ENCODE peak calls at places on chromosomes 11 and 22, in nine cellular contexts. One of them, this sample, is unnamed.

GRCh38 chr11:71330349-71330748 is 78.0 kb upstream of the SHANK2 start:
- DNase-seq in CD8-positive, alpha-beta T cell: no peak
- DNase-seq in cerebellum: no peak
- DNase-seq in AG08396: no peak
- DNase-seq in Peyer's patch: no peak
- DNase-seq in ELR: no peak
- DNase-seq in NCI-H2171 treated with DMSO at 0.1 percent for 48 hours: no peak
- DNase-seq in KBM-7: no peak
- DNase-seq in H7: peak
- DNase-seq in this sample: no peak

GRCh38 chr11:40328890-40329617 is 1130.4 kb downstream of the LRRC4C start:
- DNase-seq in CD8-positive, alpha-beta T cell: no peak
- DNase-seq in cerebellum: no peak
- DNase-seq in AG08396: peak
- DNase-seq in Peyer's patch: peak
- DNase-seq in ELR: peak
- DNase-seq in NCI-H2171 treated with DMSO at 0.1 percent for 48 hours: no peak
- DNase-seq in KBM-7: no peak
- DNase-seq in H7: no peak
- DNase-seq in this sample: no peak

GRCh38 chr11:26992031-26992541 is 1.8 kb upstream of the FIBIN start:
- DNase-seq in CD8-positive, alpha-beta T cell: no peak
- DNase-seq in cerebellum: no peak
- DNase-seq in AG08396: peak
- DNase-seq in Peyer's patch: no peak
- DNase-seq in ELR: peak
- DNase-seq in NCI-H2171 treated with DMSO at 0.1 percent for 48 hours: no peak
- DNase-seq in KBM-7: no peak
- DNase-seq in H7: no peak
- DNase-seq in this sample: no peak

GRCh38 chr11:110093407-110094297 is 460 bp downstream of the ZC3H12C start:
- DNase-seq in CD8-positive, alpha-beta T cell: no peak
- DNase-seq in cerebellum: peak
- DNase-seq in AG08396: peak
- DNase-seq in Peyer's patch: peak
- DNase-seq in ELR: peak
- DNase-seq in NCI-H2171 treated with DMSO at 0.1 percent for 48 hours: peak
- DNase-seq in KBM-7: peak
- DNase-seq in H7: peak
- DNase-seq in this sample: peak

GRCh38 chr22:30471616-30472318 is at the start of gene SEC14L3:
- DNase-seq in CD8-positive, alpha-beta T cell: no peak
- DNase-seq in cerebellum: no peak
- DNase-seq in AG08396: no peak
- DNase-seq in Peyer's patch: no peak
- DNase-seq in ELR: no peak
- DNase-seq in NCI-H2171 treated with DMSO at 0.1 percent for 48 hours: no peak
- DNase-seq in KBM-7: no peak
- DNase-seq in H7: no peak
- DNase-seq in this sample: no peak

GRCh38 chr22:37345863-37346514 is 63.7 kb downstream of the CYTH4 start:
- DNase-seq in CD8-positive, alpha-beta T cell: no peak
- DNase-seq in cerebellum: no peak
- DNase-seq in AG08396: peak
- DNase-seq in Peyer's patch: no peak
- DNase-seq in ELR: peak
- DNase-seq in NCI-H2171 treated with DMSO at 0.1 percent for 48 hours: peak
- DNase-seq in KBM-7: no peak
- DNase-seq in H7: no peak
- DNase-seq in this sample: no peak

GRCh38 chr11:68371176-68372041 is 59.0 kb downstream of the LRP5 start:
- DNase-seq in CD8-positive, alpha-beta T cell: no peak
- DNase-seq in cerebellum: no peak
- DNase-seq in AG08396: no peak
- DNase-seq in Peyer's patch: peak
- DNase-seq in ELR: no peak
- DNase-seq in NCI-H2171 treated with DMSO at 0.1 percent for 48 hours: no peak
- DNase-seq in KBM-7: no peak
- DNase-seq in H7: no peak
- DNase-seq in this sample: peak

GRCh38 chr22:46546466-46547178 is 9.2 kb upstream of the CELSR1 start:
- DNase-seq in CD8-positive, alpha-beta T cell: no peak
- DNase-seq in cerebellum: no peak
- DNase-seq in AG08396: peak
- DNase-seq in Peyer's patch: no peak
- DNase-seq in ELR: peak
- DNase-seq in NCI-H2171 treated with DMSO at 0.1 percent for 48 hours: no peak
- DNase-seq in KBM-7: no peak
- DNase-seq in H7: peak
- DNase-seq in this sample: no peak

GRCh38 chr22:43884600-43885318 is 7.1 kb downstream of the PNPLA5 start:
- DNase-seq in CD8-positive, alpha-beta T cell: peak
- DNase-seq in cerebellum: peak
- DNase-seq in AG08396: peak
- DNase-seq in Peyer's patch: peak
- DNase-seq in ELR: peak
- DNase-seq in NCI-H2171 treated with DMSO at 0.1 percent for 48 hours: peak
- DNase-seq in KBM-7: peak
- DNase-seq in H7: peak
- DNase-seq in this sample: no peak

GRCh38 chr11:9664276-9665171 is 647 bp downstream of the SWAP70 start:
- DNase-seq in CD8-positive, alpha-beta T cell: peak
- DNase-seq in cerebellum: no peak
- DNase-seq in AG08396: peak
- DNase-seq in Peyer's patch: peak
- DNase-seq in ELR: peak
- DNase-seq in NCI-H2171 treated with DMSO at 0.1 percent for 48 hours: peak
- DNase-seq in KBM-7: peak
- DNase-seq in H7: peak
- DNase-seq in this sample: peak

GRCh38 chr11:833114-833791 is 501 bp downstream of the CD151 start:
- DNase-seq in CD8-positive, alpha-beta T cell: peak
- DNase-seq in cerebellum: no peak
- DNase-seq in AG08396: no peak
- DNase-seq in Peyer's patch: no peak
- DNase-seq in ELR: peak
- DNase-seq in NCI-H2171 treated with DMSO at 0.1 percent for 48 hours: no peak
- DNase-seq in KBM-7: peak
- DNase-seq in H7: peak
- DNase-seq in this sample: no peak

GRCh38 chr22:37433786-37434185 is 6.5 kb upstream of the ELFN2 start:
- DNase-seq in CD8-positive, alpha-beta T cell: no peak
- DNase-seq in cerebellum: no peak
- DNase-seq in AG08396: no peak
- DNase-seq in Peyer's patch: no peak
- DNase-seq in ELR: no peak
- DNase-seq in NCI-H2171 treated with DMSO at 0.1 percent for 48 hours: no peak
- DNase-seq in KBM-7: no peak
- DNase-seq in H7: no peak
- DNase-seq in this sample: no peak

GRCh38 chr11:125211191-125211953 is 46.8 kb downstream of the PKNOX2 start:
- DNase-seq in CD8-positive, alpha-beta T cell: no peak
- DNase-seq in cerebellum: no peak
- DNase-seq in AG08396: no peak
- DNase-seq in Peyer's patch: no peak
- DNase-seq in ELR: no peak
- DNase-seq in NCI-H2171 treated with DMSO at 0.1 percent for 48 hours: peak
- DNase-seq in KBM-7: no peak
- DNase-seq in H7: peak
- DNase-seq in this sample: no peak

GRCh38 chr11:46264976-46265375 is 12.5 kb upstream of the CREB3L1 start:
- DNase-seq in CD8-positive, alpha-beta T cell: no peak
- DNase-seq in cerebellum: no peak
- DNase-seq in AG08396: no peak
- DNase-seq in Peyer's patch: no peak
- DNase-seq in ELR: no peak
- DNase-seq in NCI-H2171 treated with DMSO at 0.1 percent for 48 hours: no peak
- DNase-seq in KBM-7: no peak
- DNase-seq in H7: no peak
- DNase-seq in this sample: no peak

GRCh38 chr11:64518928-64519327 is 72.1 kb upstream of the SLC22A12 start:
- DNase-seq in CD8-positive, alpha-beta T cell: no peak
- DNase-seq in cerebellum: no peak
- DNase-seq in AG08396: no peak
- DNase-seq in Peyer's patch: no peak
- DNase-seq in ELR: no peak
- DNase-seq in NCI-H2171 treated with DMSO at 0.1 percent for 48 hours: peak
- DNase-seq in KBM-7: no peak
- DNase-seq in H7: no peak
- DNase-seq in this sample: no peak

GRCh38 chr22:30017375-30017774 is 62.9 kb upstream of the HORMAD2 start:
- DNase-seq in CD8-positive, alpha-beta T cell: no peak
- DNase-seq in cerebellum: no peak
- DNase-seq in AG08396: no peak
- DNase-seq in Peyer's patch: no peak
- DNase-seq in ELR: peak
- DNase-seq in NCI-H2171 treated with DMSO at 0.1 percent for 48 hours: no peak
- DNase-seq in KBM-7: no peak
- DNase-seq in H7: no peak
- DNase-seq in this sample: no peak

GRCh38 chr11:121722431-121723256 is 269.9 kb upstream of the SORL1-AS1 start:
- DNase-seq in CD8-positive, alpha-beta T cell: no peak
- DNase-seq in cerebellum: peak
- DNase-seq in AG08396: peak
- DNase-seq in Peyer's patch: peak
- DNase-seq in ELR: peak
- DNase-seq in NCI-H2171 treated with DMSO at 0.1 percent for 48 hours: peak
- DNase-seq in KBM-7: no peak
- DNase-seq in H7: peak
- DNase-seq in this sample: no peak

GRCh38 chr11:78350646-78351165 is 66.9 kb downstream of the GAB2 start:
- DNase-seq in CD8-positive, alpha-beta T cell: no peak
- DNase-seq in cerebellum: no peak
- DNase-seq in AG08396: peak
- DNase-seq in Peyer's patch: no peak
- DNase-seq in ELR: peak
- DNase-seq in NCI-H2171 treated with DMSO at 0.1 percent for 48 hours: no peak
- DNase-seq in KBM-7: peak
- DNase-seq in H7: no peak
- DNase-seq in this sample: peak

GRCh38 chr11:76724162-76724768 is 53.7 kb upstream of the LRRC32 start:
- DNase-seq in CD8-positive, alpha-beta T cell: no peak
- DNase-seq in cerebellum: no peak
- DNase-seq in AG08396: no peak
- DNase-seq in Peyer's patch: no peak
- DNase-seq in ELR: no peak
- DNase-seq in NCI-H2171 treated with DMSO at 0.1 percent for 48 hours: no peak
- DNase-seq in KBM-7: peak
- DNase-seq in H7: peak
- DNase-seq in this sample: no peak

GRCh38 chr22:44755956-44756361 is 3.6 kb downstream of the ARHGAP8 start:
- DNase-seq in CD8-positive, alpha-beta T cell: no peak
- DNase-seq in cerebellum: no peak
- DNase-seq in AG08396: no peak
- DNase-seq in Peyer's patch: no peak
- DNase-seq in ELR: no peak
- DNase-seq in NCI-H2171 treated with DMSO at 0.1 percent for 48 hours: no peak
- DNase-seq in KBM-7: no peak
- DNase-seq in H7: peak
- DNase-seq in this sample: no peak

GRCh38 chr11:19183641-19184040 is 18.1 kb downstream of the CSRP3 start:
- DNase-seq in CD8-positive, alpha-beta T cell: no peak
- DNase-seq in cerebellum: no peak
- DNase-seq in AG08396: no peak
- DNase-seq in Peyer's patch: no peak
- DNase-seq in ELR: no peak
- DNase-seq in NCI-H2171 treated with DMSO at 0.1 percent for 48 hours: no peak
- DNase-seq in KBM-7: no peak
- DNase-seq in H7: no peak
- DNase-seq in this sample: no peak

GRCh38 chr22:20449819-20450550 is 12.4 kb upstream of the SCARF2 start:
- DNase-seq in CD8-positive, alpha-beta T cell: no peak
- DNase-seq in cerebellum: no peak
- DNase-seq in AG08396: no peak
- DNase-seq in Peyer's patch: no peak
- DNase-seq in ELR: no peak
- DNase-seq in NCI-H2171 treated with DMSO at 0.1 percent for 48 hours: no peak
- DNase-seq in KBM-7: no peak
- DNase-seq in H7: peak
- DNase-seq in this sample: no peak

GRCh38 chr22:38169116-38169515 is 12.5 kb downstream of the PLA2G6 start:
- DNase-seq in CD8-positive, alpha-beta T cell: no peak
- DNase-seq in cerebellum: no peak
- DNase-seq in AG08396: no peak
- DNase-seq in Peyer's patch: no peak
- DNase-seq in ELR: no peak
- DNase-seq in NCI-H2171 treated with DMSO at 0.1 percent for 48 hours: no peak
- DNase-seq in KBM-7: no peak
- DNase-seq in H7: no peak
- DNase-seq in this sample: no peak

GRCh38 chr11:130215531-130216220 is 56.1 kb downstream of the ST14 start:
- DNase-seq in CD8-positive, alpha-beta T cell: peak
- DNase-seq in cerebellum: no peak
- DNase-seq in AG08396: no peak
- DNase-seq in Peyer's patch: peak
- DNase-seq in ELR: no peak
- DNase-seq in NCI-H2171 treated with DMSO at 0.1 percent for 48 hours: no peak
- DNase-seq in KBM-7: no peak
- DNase-seq in H7: peak
- DNase-seq in this sample: no peak

GRCh38 chr22:46539169-46539568 is 1.7 kb upstream of the CELSR1 start:
- DNase-seq in CD8-positive, alpha-beta T cell: no peak
- DNase-seq in cerebellum: no peak
- DNase-seq in AG08396: no peak
- DNase-seq in Peyer's patch: no peak
- DNase-seq in ELR: no peak
- DNase-seq in NCI-H2171 treated with DMSO at 0.1 percent for 48 hours: no peak
- DNase-seq in KBM-7: no peak
- DNase-seq in H7: no peak
- DNase-seq in this sample: no peak

GRCh38 chr22:46609175-46609690 is 11.0 kb upstream of the GRAMD4 start:
- DNase-seq in CD8-positive, alpha-beta T cell: no peak
- DNase-seq in cerebellum: no peak
- DNase-seq in AG08396: no peak
- DNase-seq in Peyer's patch: no peak
- DNase-seq in ELR: no peak
- DNase-seq in NCI-H2171 treated with DMSO at 0.1 percent for 48 hours: no peak
- DNase-seq in KBM-7: no peak
- DNase-seq in H7: no peak
- DNase-seq in this sample: no peak

GRCh38 chr11:103773059-103773458 is 263.4 kb upstream of the DDI1 start:
- DNase-seq in CD8-positive, alpha-beta T cell: no peak
- DNase-seq in cerebellum: no peak
- DNase-seq in AG08396: no peak
- DNase-seq in Peyer's patch: no peak
- DNase-seq in ELR: no peak
- DNase-seq in NCI-H2171 treated with DMSO at 0.1 percent for 48 hours: no peak
- DNase-seq in KBM-7: no peak
- DNase-seq in H7: no peak
- DNase-seq in this sample: no peak

This sample was measured in naive B cell.